ENCODE peak calls at places on chromosome 20, in eight cellular contexts. I, T, U, A, R, X, P and J are unnamed samples.

GRCh38 chr20:51640743-51641142 is 98.2 kb upstream of the NFATC2 start:
- DNase-seq in I (no peak), T (no peak), U (no peak), A (no peak), R (no peak), X (no peak), P (peak), J (no peak)

GRCh38 chr20:37299718-37300529 is 10.5 kb downstream of the MANBAL start:
- DNase-seq in I (peak), T (no peak), U (no peak), A (no peak), R (no peak), X (no peak), P (peak), J (no peak)

GRCh38 chr20:12700701-12701100 is 308.1 kb upstream of the SPTLC3 start:
- DNase-seq in I (no peak), T (no peak), U (no peak), A (no peak), R (no peak), X (no peak), P (no peak), J (no peak)

GRCh38 chr20:48668451-48668946 is 159.3 kb downstream of the PREX1 start:
- DNase-seq in I (no peak), T (no peak), U (no peak), A (peak), R (no peak), X (no peak), P (peak), J (peak)

GRCh38 chr20:26205350-26205749 is 508.7 kb upstream of the ZNF337 start:
- DNase-seq in I (no peak), T (no peak), U (no peak), A (no peak), R (no peak), X (no peak), P (no peak), J (no peak)

GRCh38 chr20:20820104-20820503 is 107.7 kb upstream of the RALGAPA2 start:
- DNase-seq in I (no peak), T (no peak), U (no peak), A (no peak), R (peak), X (peak), P (no peak), J (peak)

GRCh38 chr20:40938020-40938419 is 90.6 kb upstream of the TOP1 start:
- DNase-seq in I (no peak), T (no peak), U (no peak), A (no peak), R (no peak), X (no peak), P (no peak), J (no peak)

GRCh38 chr20:32449890-32450401 is 91.8 kb downstream of the ASXL1 start:
- DNase-seq in I (no peak), T (no peak), U (no peak), A (no peak), R (no peak), X (no peak), P (no peak), J (no peak)

GRCh38 chr20:52794853-52795252 is 177.3 kb upstream of the TSHZ2 start:
- DNase-seq in I (no peak), T (no peak), U (no peak), A (no peak), R (no peak), X (no peak), P (no peak), J (no peak)

GRCh38 chr20:5511505-5511904 is 194.8 kb upstream of the PROKR2 start:
- DNase-seq in I (no peak), T (no peak), U (no peak), A (no peak), R (no peak), X (no peak), P (no peak), J (no peak)

GRCh38 chr20:760751-761417 is 7.4 kb downstream of the SLC52A3 start:
- DNase-seq in I (no peak), T (peak), U (no peak), A (no peak), R (no peak), X (peak), P (no peak), J (peak)

GRCh38 chr20:20864346-20865096 is 152.1 kb upstream of the RALGAPA2 start:
- DNase-seq in I (peak), T (no peak), U (no peak), A (no peak), R (no peak), X (no peak), P (no peak), J (peak)

GRCh38 chr20:41509801-41510200 is 108.4 kb downstream of the CHD6 start:
- DNase-seq in I (peak), T (no peak), U (no peak), A (peak), R (no peak), X (no peak), P (peak), J (no peak)

GRCh38 chr20:8244637-8245036 is 112.6 kb downstream of the PLCB1 start:
- DNase-seq in I (peak), T (no peak), U (peak), A (no peak), R (no peak), X (no peak), P (peak), J (no peak)

GRCh38 chr20:6993016-6993415 is 225.5 kb downstream of the BMP2 start:
- DNase-seq in I (no peak), T (no peak), U (no peak), A (no peak), R (no peak), X (no peak), P (no peak), J (no peak)

GRCh38 chr20:9068896-9069663 is at the start of gene PLCB4:
- DNase-seq in I (peak), T (no peak), U (peak), A (peak), R (no peak), X (no peak), P (peak), J (peak)

GRCh38 chr20:922781-923180 is 6.6 kb upstream of the ANGPT4 start:
- DNase-seq in I (no peak), T (no peak), U (peak), A (no peak), R (no peak), X (no peak), P (no peak), J (no peak)

GRCh38 chr20:37346526-37347346 is 796 bp downstream of the SRC start:
- DNase-seq in I (no peak), T (no peak), U (no peak), A (no peak), R (no peak), X (no peak), P (no peak), J (peak)

GRCh38 chr20:24379116-24379927 is 90.1 kb upstream of the SYNDIG1 start:
- DNase-seq in I (peak), T (no peak), U (peak), A (peak), R (peak), X (no peak), P (no peak), J (no peak)

GRCh38 chr20:58150772-58151171 is 77.7 kb downstream of the ANKRD60 start:
- DNase-seq in I (no peak), T (peak), U (no peak), A (no peak), R (no peak), X (no peak), P (no peak), J (no peak)

GRCh38 chr20:33791540-33791939 is 19.6 kb upstream of the CHMP4B start:
- DNase-seq in I (no peak), T (no peak), U (no peak), A (no peak), R (no peak), X (no peak), P (no peak), J (no peak)

GRCh38 chr20:50360218-50360672 is 149.9 kb upstream of the PTPN1 start:
- DNase-seq in I (no peak), T (no peak), U (no peak), A (no peak), R (no peak), X (no peak), P (no peak), J (no peak)
- H3K4me3 ChIP-seq in I (no peak), T (no peak), U (no peak), A (no peak), R (no peak), X (no peak), P (no peak), J (no peak)

DNA sequence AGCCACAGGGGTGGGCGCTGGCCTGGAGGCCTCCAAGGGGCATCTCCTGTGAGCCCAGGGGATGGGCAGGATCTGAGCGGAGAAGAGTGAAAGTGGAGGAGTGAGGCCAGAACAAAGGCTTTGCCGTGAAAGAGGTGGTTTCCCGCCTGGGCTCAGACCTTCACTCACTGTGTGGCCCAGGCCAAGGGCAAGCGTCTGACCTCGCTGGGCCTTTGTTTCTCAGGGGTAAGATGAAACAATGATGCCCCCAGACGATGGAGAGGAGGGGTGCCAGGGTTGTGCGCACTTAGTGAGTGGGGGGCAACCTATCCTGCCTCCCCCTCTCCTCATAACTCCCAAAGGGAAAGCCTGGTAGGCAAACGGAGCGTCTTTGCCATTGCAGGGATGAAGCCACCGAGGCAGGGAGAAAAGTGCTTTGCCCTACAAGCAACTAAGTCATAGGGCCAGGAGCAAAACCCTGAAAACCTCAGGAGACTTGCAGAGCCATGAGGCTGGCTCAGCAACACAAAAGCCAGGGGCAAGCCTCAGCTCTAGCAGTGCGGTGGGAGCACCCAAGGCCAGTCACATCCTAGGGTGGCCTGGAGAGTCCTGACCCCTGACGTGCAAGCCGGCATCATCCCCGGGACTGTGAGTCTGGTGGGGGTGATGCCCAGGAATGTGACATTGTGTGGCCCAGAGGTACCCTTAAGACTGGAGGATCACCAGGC is 903 bp upstream of the STMN3 start:
- DNase-seq in I (no peak), T (no peak), U (no peak), A (no peak), R (no peak), X (no peak), P (no peak), J (no peak)
- H3K4me3 ChIP-seq in I (no peak), T (peak), U (peak), A (peak), R (no peak), X (peak), P (no peak), J (peak)

GRCh38 chr20:45036044-45036755 is 64.7 kb downstream of the KCNS1 start:
- DNase-seq in I (peak), T (no peak), U (peak), A (no peak), R (no peak), X (peak), P (peak), J (no peak)

GRCh38 chr20:45037635-45038034 is 63.3 kb downstream of the KCNS1 start:
- DNase-seq in I (no peak), T (no peak), U (no peak), A (no peak), R (no peak), X (no peak), P (no peak), J (no peak)

GRCh38 chr20:45037050-45037449 is 63.9 kb downstream of the KCNS1 start:
- DNase-seq in I (peak), T (no peak), U (peak), A (no peak), R (no peak), X (no peak), P (peak), J (peak)

GRCh38 chr20:45039470-45039811 is 61.5 kb downstream of the KCNS1 start:
- DNase-seq in I (peak), T (no peak), U (no peak), A (no peak), R (peak), X (no peak), P (no peak), J (no peak)

GRCh38 chr20:45038747-45039469 is 62.0 kb downstream of the KCNS1 start:
- DNase-seq in I (peak), T (no peak), U (no peak), A (no peak), R (no peak), X (no peak), P (no peak), J (no peak)
- H3K4me3 ChIP-seq in I (no peak), T (no peak), U (no peak), A (no peak), R (no peak), X (no peak), P (no peak), J (no peak)

GRCh38 chr20:50308513-50309279 is 118.1 kb downstream of the CEBPB start:
- DNase-seq in I (peak), T (no peak), U (peak), A (peak), R (peak), X (peak), P (peak), J (peak)
- H3K4me3 ChIP-seq in I (peak), T (no peak), U (no peak), A (peak), R (peak), X (peak), P (peak), J (no peak)

GRCh38 chr20:61328906-61329558 is 77.0 kb downstream of the CDH4 start:
- DNase-seq in I (no peak), T (no peak), U (no peak), A (no peak), R (no peak), X (no peak), P (no peak), J (no peak)
- H3K4me3 ChIP-seq in I (no peak), T (no peak), U (no peak), A (no peak), R (no peak), X (no peak), P (no peak), J (no peak)

DNA sequence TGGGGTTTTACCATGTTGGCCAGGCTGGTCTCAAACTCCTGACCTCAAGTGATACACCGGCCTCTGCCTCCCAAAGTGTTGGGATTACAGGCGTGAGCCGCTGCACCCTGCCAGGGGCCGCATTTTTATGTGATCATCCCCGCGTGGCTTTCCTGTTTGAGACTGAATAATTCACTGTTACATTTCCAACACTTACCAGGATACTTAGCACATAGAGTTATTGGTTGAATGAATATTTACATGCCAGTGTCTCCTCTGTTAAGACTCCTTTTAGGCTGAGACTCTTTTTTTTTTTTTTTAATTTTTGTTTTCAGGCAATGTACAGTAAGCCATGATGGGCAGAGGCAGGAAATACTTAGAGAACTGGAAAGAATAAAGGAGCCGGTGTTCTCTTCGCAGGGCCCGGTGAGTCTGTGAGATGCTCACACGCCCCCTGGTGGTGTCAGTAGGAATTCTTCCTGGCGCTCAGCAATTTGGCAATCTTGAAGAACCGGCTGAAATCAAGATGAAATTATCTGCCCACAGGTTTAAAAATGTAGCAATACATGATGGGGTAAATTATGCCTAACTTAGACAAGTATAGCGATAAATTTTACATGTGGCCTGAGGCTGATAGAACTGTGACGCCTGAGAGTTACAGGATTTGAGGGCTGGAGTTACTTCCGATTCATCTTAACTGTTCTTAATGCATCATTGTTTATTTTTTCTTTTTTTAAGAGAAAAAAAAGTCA is 7.6 kb upstream of the RNF114 start:
- DNase-seq in I (peak), T (peak), U (peak), A (peak), R (peak), X (peak), P (peak), J (peak)
- H3K4me3 ChIP-seq in I (no peak), T (no peak), U (no peak), A (no peak), R (no peak), X (no peak), P (no peak), J (no peak)

GRCh38 chr20:62025832-62026563 is 39.7 kb downstream of the TAF4 start:
- DNase-seq in I (peak), T (no peak), U (peak), A (no peak), R (peak), X (no peak), P (peak), J (peak)
- H3K4me3 ChIP-seq in I (no peak), T (no peak), U (no peak), A (peak), R (no peak), X (no peak), P (no peak), J (no peak)

GRCh38 chr20:47498606-47499005 is 3.1 kb upstream of the NCOA3 start:
- DNase-seq in I (no peak), T (no peak), U (no peak), A (no peak), R (no peak), X (no peak), P (no peak), J (no peak)
- H3K4me3 ChIP-seq in I (no peak), T (no peak), U (no peak), A (no peak), R (no peak), X (no peak), P (no peak), J (no peak)